ENCODE peak calls at places on chromosomes 16 and 17, in eight cellular contexts. P is MCF 10A, H is Peyer's patch, Z is gastrocnemius medialis, T is left ventricle myocardium inferior, L is epithelial cell of esophagus, B is fibroblast of villous mesenchyme, D is nucleus accumbens. A is an unnamed sample.

GRCh38 chr17:39271546-39271945 is 45.8 kb upstream of the STAC2 start:
- DNase-seq in H (no peak), L (no peak), T (no peak), Z (no peak), B (peak; percentile 46), P (no peak), D (no peak), A (no peak)

GRCh38 chr17:74552037-74552436 is 6.1 kb upstream of the CD300C start:
- DNase-seq in H (no peak), L (peak; percentile 51), T (no peak), D (no peak), Z (no peak), P (peak; percentile 66), B (no peak), A (peak; percentile 60)

GRCh38 chr16:81219151-81219550 is 19.3 kb upstream of the BCO1 start:
- DNase-seq in B (no peak), T (no peak), H (no peak), D (no peak), L (no peak), P (no peak), Z (no peak), A (no peak)

GRCh38 chr17:50052822-50053653 is 2.9 kb upstream of the ITGA3 start:
- DNase-seq in D (no peak), H (no peak), L (no peak), B (peak; percentile 78), Z (no peak), T (peak; percentile 50), P (no peak), A (no peak)

GRCh38 chr16:57677622-57678369 is 9.7 kb downstream of the ADGRG3 start:
- DNase-seq in H (no peak), B (no peak), P (peak; percentile 85), Z (no peak), D (no peak), T (peak; percentile 35), L (peak; percentile 57), A (peak; percentile 53)

GRCh38 chr16:90020838-90021382 is 1.7 kb upstream of the DBNDD1 start:
- DNase-seq in Z (peak; percentile 49), L (no peak), T (no peak), P (peak; percentile 17), H (no peak), B (no peak), D (no peak), A (no peak)

GRCh38 chr17:77441130-77441920 is 300.6 kb downstream of the SEC14L1 start:
- DNase-seq in P (no peak), D (no peak), Z (no peak), L (no peak), H (peak; percentile 90), B (peak; percentile 86), T (no peak), A (no peak)

GRCh38 chr16:11481987-11482386 is 104.7 kb downstream of the LITAF start:
- DNase-seq in T (no peak), H (no peak), Z (no peak), B (peak; percentile 17), L (no peak), P (no peak), D (no peak), A (no peak)

GRCh38 chr16:77223184-77223583 is 24.0 kb downstream of the SYCE1L start:
- DNase-seq in T (no peak), B (no peak), Z (no peak), P (peak; percentile 42), L (no peak), D (no peak), H (no peak), A (no peak)

GRCh38 chr17:81314410-81315169 is 19.5 kb upstream of the SLC38A10 start:
- DNase-seq in P (no peak), B (no peak), Z (no peak), T (no peak), D (no peak), H (no peak), L (no peak), A (no peak)

GRCh38 chr16:10728035-10728462 is 15.6 kb upstream of the NUBP1 start:
- DNase-seq in B (no peak), Z (no peak), H (no peak), L (no peak), T (no peak), D (no peak), P (no peak), A (no peak)

GRCh38 chr17:42362245-42362961 is 25.8 kb downstream of the STAT3 start:
- DNase-seq in D (no peak), H (no peak), Z (peak; percentile 70), T (peak; percentile 36), B (no peak), P (no peak), L (no peak), A (no peak)

GRCh38 chr17:73972901-73973300 is 230.6 kb upstream of the RPL38 start:
- DNase-seq in P (no peak), H (no peak), Z (no peak), B (no peak), D (no peak), L (no peak), T (no peak), A (no peak)

GRCh38 chr17:40287159-40287493 is 553 bp upstream of the CDC6 start:
- DNase-seq in B (no peak), H (no peak), Z (no peak), L (no peak), P (no peak), T (no peak), D (no peak), A (no peak)

GRCh38 chr16:19116711-19117449 is 3.1 kb downstream of the ITPRIPL2 start:
- DNase-seq in H (no peak), D (no peak), Z (no peak), L (peak; percentile 85), B (peak; percentile 59), P (peak; percentile 89), T (no peak), A (peak; percentile 76)

GRCh38 chr17:83055911-83056582 is 23.4 kb upstream of the METRNL start:
- DNase-seq in D (no peak), B (peak; percentile 84), Z (no peak), P (peak; percentile 45), H (peak; percentile 37), T (peak; percentile 15), L (peak; percentile 79), A (peak; percentile 82)

GRCh38 chr17:37693328-37693727 is 50.1 kb upstream of the DDX52 start:
- DNase-seq in P (no peak), Z (no peak), B (no peak), L (no peak), H (no peak), T (no peak), D (no peak), A (no peak)

GRCh38 chr17:75295220-75296158 is 6.3 kb upstream of the SLC25A19 start:
- DNase-seq in L (no peak), B (no peak), D (no peak), Z (no peak), P (no peak), H (peak; percentile 64), T (no peak), A (no peak)

GRCh38 chr16:11799509-11800384 is 2.7 kb upstream of the ZC3H7A start:
- DNase-seq in P (no peak), Z (no peak), T (no peak), L (no peak), D (no peak), B (peak; percentile 61), H (no peak), A (no peak)

GRCh38 chr17:1124896-1125774 is 54.6 kb downstream of the ABR start:
- DNase-seq in B (no peak), H (no peak), L (no peak), D (no peak), T (no peak), Z (no peak), P (no peak), A (no peak)

GRCh38 chr17:76911299-76912007 is 43.2 kb downstream of the MGAT5B start:
- DNase-seq in H (no peak), P (no peak), T (no peak), D (no peak), Z (no peak), B (no peak), L (no peak), A (no peak)

GRCh38 chr16:72384651-72385050 is 212.7 kb upstream of the PMFBP1 start:
- DNase-seq in L (no peak), D (no peak), T (no peak), P (no peak), B (no peak), H (no peak), Z (no peak), A (no peak)

GRCh38 chr16:67847064-67847861 is at the start of gene CENPT:
- DNase-seq in P (peak; percentile 48), Z (no peak), D (no peak), H (peak; percentile 81), T (peak; percentile 68), B (peak; percentile 63), L (peak; percentile 90), A (peak; percentile 87)

GRCh38 chr17:51687887-51688286 is 427.5 kb downstream of the UTP18 start:
- DNase-seq in P (no peak), D (no peak), L (no peak), H (no peak), T (no peak), B (no peak), Z (no peak), A (no peak)

GRCh38 chr16:67649494-67649931 is 4.6 kb downstream of the CARMIL2 start:
- DNase-seq in P (peak; percentile 40), H (no peak), L (no peak), B (no peak), T (no peak), D (no peak), Z (no peak), A (no peak)

GRCh38 chr17:34579017-34579946 is at the start of gene TMEM132E:
- DNase-seq in P (no peak), L (peak; percentile 10), D (peak; percentile 68), H (no peak), B (peak; percentile 10), T (peak; percentile 37), Z (no peak), A (no peak)